ENCODE peak calls at places on chromosomes 4 and X, in seven cellular contexts. P, Q, V, F, G, C and J are unnamed samples.

GRCh38 chr4:76781698-76782595 is 116.0 kb downstream of the SOWAHB start:
- DNase-seq in G (no peak), C (peak; percentile 32), V (no peak), Q (no peak), P (no peak), F (peak; percentile 95), J (no peak)

GRCh38 chrX:72131317-72132294 is at the start of gene RTL5:
- DNase-seq in G (no peak), F (peak; percentile 93), C (peak; percentile 30), P (peak; percentile 94), Q (peak; percentile 43), V (peak; percentile 59), J (peak; percentile 73)

GRCh38 chrX:114134465-114134864 is 449.4 kb upstream of the HTR2C start:
- DNase-seq in Q (no peak), G (no peak), F (no peak), C (no peak), V (no peak), P (no peak), J (no peak)

GRCh38 chr4:71406459-71406963 is 67.7 kb downstream of the SLC4A4 start:
- DNase-seq in F (peak; percentile 33), C (peak; percentile 39), P (no peak), G (no peak), Q (no peak), V (no peak), J (no peak)

GRCh38 chr4:139392797-139393196 is 61.1 kb upstream of the RAB33B start:
- DNase-seq in P (no peak), G (no peak), F (no peak), Q (no peak), V (no peak), C (no peak), J (no peak)

GRCh38 chrX:132750312-132751042 is 208.0 kb downstream of the HS6ST2 start:
- DNase-seq in F (no peak), P (no peak), C (no peak), V (no peak), G (no peak), Q (no peak), J (no peak)

GRCh38 chr4:134958862-134959261 is 757.3 kb upstream of the PABPC4L start:
- DNase-seq in V (no peak), C (no peak), G (no peak), P (no peak), Q (no peak), F (no peak), J (no peak)

GRCh38 chrX:115428011-115428410 is 133.0 kb upstream of the PLS3 start:
- DNase-seq in Q (no peak), V (no peak), G (no peak), F (no peak), P (no peak), C (no peak), J (no peak)

GRCh38 chrX:85941275-85941674 is 106.1 kb downstream of the CHM start:
- DNase-seq in C (no peak), G (no peak), Q (no peak), V (no peak), P (no peak), F (no peak), J (no peak)

GRCh38 chr4:38090450-38091246 is 130.4 kb downstream of the PTTG2 start:
- DNase-seq in C (no peak), Q (no peak), V (no peak), P (no peak), F (no peak), G (no peak), J (no peak)

GRCh38 chr4:12961713-12962112 is 522.4 kb downstream of the RAB28 start:
- DNase-seq in C (no peak), V (no peak), G (no peak), Q (no peak), P (no peak), F (no peak), J (no peak)